ENCODE peak calls at places on chromosomes 1 and 21, in eight cellular contexts. One of them, this sample, is unnamed.

GRCh38 chr1:174021611-174022079 is 512 bp downstream of the RC3H1 start:
- DNase-seq in dorsolateral prefrontal cortex: peak
- DNase-seq in adrenal gland: peak
- DNase-seq in GM13976: peak
- DNase-seq in astrocyte of the cerebellum: no peak
- DNase-seq in CD8-positive, alpha-beta T cell: peak
- DNase-seq in kidney: peak
- DNase-seq in mucosa of descending colon: peak
- DNase-seq in this sample: peak

GRCh38 chr21:18617291-18617690 is 213.7 kb upstream of the TMPRSS15 start:
- DNase-seq in dorsolateral prefrontal cortex: no peak
- DNase-seq in adrenal gland: no peak
- DNase-seq in GM13976: no peak
- DNase-seq in astrocyte of the cerebellum: no peak
- DNase-seq in CD8-positive, alpha-beta T cell: no peak
- DNase-seq in kidney: no peak
- DNase-seq in mucosa of descending colon: no peak
- DNase-seq in this sample: no peak

GRCh38 chr1:76826072-76826827 is 41.0 kb upstream of the ST6GALNAC5 start:
- DNase-seq in dorsolateral prefrontal cortex: no peak
- DNase-seq in adrenal gland: no peak
- DNase-seq in GM13976: no peak
- DNase-seq in astrocyte of the cerebellum: peak
- DNase-seq in CD8-positive, alpha-beta T cell: no peak
- DNase-seq in kidney: no peak
- DNase-seq in mucosa of descending colon: no peak
- DNase-seq in this sample: no peak

GRCh38 chr1:9717193-9718005 is 65.9 kb downstream of the PIK3CD start:
- DNase-seq in dorsolateral prefrontal cortex: no peak
- DNase-seq in adrenal gland: peak
- DNase-seq in GM13976: peak
- DNase-seq in astrocyte of the cerebellum: no peak
- DNase-seq in CD8-positive, alpha-beta T cell: peak
- DNase-seq in kidney: peak
- DNase-seq in mucosa of descending colon: peak
- DNase-seq in this sample: no peak

GRCh38 chr1:197955486-197956394 is 38.6 kb downstream of the LHX9 start:
- DNase-seq in dorsolateral prefrontal cortex: no peak
- DNase-seq in adrenal gland: no peak
- DNase-seq in GM13976: no peak
- DNase-seq in astrocyte of the cerebellum: peak
- DNase-seq in CD8-positive, alpha-beta T cell: no peak
- DNase-seq in kidney: no peak
- DNase-seq in mucosa of descending colon: no peak
- DNase-seq in this sample: no peak

GRCh38 chr1:78375996-78376395 is 114.8 kb upstream of the PTGFR start:
- DNase-seq in dorsolateral prefrontal cortex: no peak
- DNase-seq in adrenal gland: no peak
- DNase-seq in GM13976: no peak
- DNase-seq in astrocyte of the cerebellum: peak
- DNase-seq in CD8-positive, alpha-beta T cell: no peak
- DNase-seq in kidney: no peak
- DNase-seq in mucosa of descending colon: no peak
- DNase-seq in this sample: no peak

GRCh38 chr1:28926629-28927441 is 12.5 kb downstream of the EPB41 start:
- DNase-seq in dorsolateral prefrontal cortex: no peak
- DNase-seq in adrenal gland: no peak
- DNase-seq in GM13976: peak
- DNase-seq in astrocyte of the cerebellum: no peak
- DNase-seq in CD8-positive, alpha-beta T cell: peak
- DNase-seq in kidney: no peak
- DNase-seq in mucosa of descending colon: no peak
- DNase-seq in this sample: no peak

GRCh38 chr1:201173736-201174135 is 16.9 kb upstream of the IGFN1 start:
- DNase-seq in dorsolateral prefrontal cortex: no peak
- DNase-seq in adrenal gland: no peak
- DNase-seq in GM13976: no peak
- DNase-seq in astrocyte of the cerebellum: no peak
- DNase-seq in CD8-positive, alpha-beta T cell: no peak
- DNase-seq in kidney: no peak
- DNase-seq in mucosa of descending colon: no peak
- DNase-seq in this sample: no peak

GRCh38 chr1:49104575-49104974 is 327.9 kb upstream of the BEND5 start:
- DNase-seq in dorsolateral prefrontal cortex: no peak
- DNase-seq in adrenal gland: no peak
- DNase-seq in GM13976: no peak
- DNase-seq in astrocyte of the cerebellum: no peak
- DNase-seq in CD8-positive, alpha-beta T cell: no peak
- DNase-seq in kidney: no peak
- DNase-seq in mucosa of descending colon: no peak
- DNase-seq in this sample: no peak

DNA sequence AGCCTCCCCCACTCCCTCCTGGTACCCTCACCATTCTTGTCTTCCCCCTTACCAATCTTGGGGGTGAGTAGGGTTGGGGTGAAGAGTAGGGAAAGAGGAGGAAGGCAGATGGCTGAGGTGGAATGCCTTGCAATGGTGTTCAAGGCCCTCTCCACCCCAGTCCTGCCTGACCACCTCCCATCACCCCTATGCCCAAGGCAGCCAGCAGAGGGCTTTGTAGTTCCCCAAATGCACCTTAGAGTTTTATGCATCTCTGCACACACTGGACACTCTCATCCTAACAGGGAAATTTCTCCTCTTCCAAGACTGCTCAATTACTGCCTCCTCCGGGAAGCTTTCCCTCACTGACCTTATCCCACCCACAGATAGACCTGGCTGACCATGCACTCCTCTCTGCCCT is 15.4 kb downstream of the KIF17 start:
- DNase-seq in dorsolateral prefrontal cortex: no peak
- DNase-seq in adrenal gland: no peak
- DNase-seq in GM13976: no peak
- DNase-seq in astrocyte of the cerebellum: no peak
- DNase-seq in CD8-positive, alpha-beta T cell: no peak
- DNase-seq in kidney: no peak
- DNase-seq in mucosa of descending colon: no peak
- DNase-seq in this sample: no peak
- TF ChIP-seq CTCF in dorsolateral prefrontal cortex: no peak
- TF ChIP-seq CTCF in adrenal gland: peak
- TF ChIP-seq CTCF in GM13976: peak
- TF ChIP-seq CTCF in astrocyte of the cerebellum: peak
- TF ChIP-seq CTCF in CD8-positive, alpha-beta T cell: no peak
- TF ChIP-seq CTCF in kidney: peak
- TF ChIP-seq CTCF in mucosa of descending colon: no peak
- TF ChIP-seq CTCF in this sample: no peak

DNA sequence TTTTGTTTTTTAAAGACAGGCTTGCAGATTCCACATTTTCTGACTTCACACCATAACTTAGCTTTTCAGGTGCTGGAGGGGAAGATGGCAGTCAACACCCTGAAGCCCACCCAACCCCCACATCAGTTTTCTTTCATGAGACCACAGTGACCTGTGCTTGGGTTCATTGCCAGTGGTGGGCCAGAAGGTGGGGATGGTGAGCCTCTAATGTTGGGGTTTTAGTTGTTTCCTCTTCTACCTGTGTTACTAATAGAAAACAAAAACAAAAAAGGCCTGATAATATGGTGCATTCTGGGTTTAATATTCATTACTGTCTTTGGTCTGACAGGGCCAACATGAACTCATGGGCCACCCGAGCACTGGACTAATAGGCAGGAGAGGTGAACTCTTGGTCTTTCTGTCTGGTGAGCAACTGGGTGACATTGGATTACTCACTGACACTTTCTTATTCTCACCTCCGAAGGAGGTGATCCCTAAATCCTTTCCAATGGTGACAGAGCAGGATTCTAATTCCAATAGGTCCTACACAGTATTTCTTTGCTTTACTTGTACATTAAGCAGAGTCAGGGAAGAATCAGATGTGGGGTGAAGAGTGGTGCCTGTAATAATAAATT is 132.8 kb downstream of the CLIC6 start:
- DNase-seq in dorsolateral prefrontal cortex: no peak
- DNase-seq in adrenal gland: no peak
- DNase-seq in GM13976: peak
- DNase-seq in astrocyte of the cerebellum: no peak
- DNase-seq in CD8-positive, alpha-beta T cell: peak
- DNase-seq in kidney: no peak
- DNase-seq in mucosa of descending colon: no peak
- DNase-seq in this sample: peak
- TF ChIP-seq CTCF in dorsolateral prefrontal cortex: no peak
- TF ChIP-seq CTCF in adrenal gland: peak
- TF ChIP-seq CTCF in GM13976: peak
- TF ChIP-seq CTCF in astrocyte of the cerebellum: peak
- TF ChIP-seq CTCF in CD8-positive, alpha-beta T cell: no peak
- TF ChIP-seq CTCF in kidney: no peak
- TF ChIP-seq CTCF in mucosa of descending colon: no peak
- TF ChIP-seq CTCF in this sample: peak

GRCh38 chr1:52970149-52970548 is 43.1 kb downstream of the SCP2 start:
- DNase-seq in dorsolateral prefrontal cortex: no peak
- DNase-seq in adrenal gland: no peak
- DNase-seq in GM13976: no peak
- DNase-seq in astrocyte of the cerebellum: peak
- DNase-seq in CD8-positive, alpha-beta T cell: no peak
- DNase-seq in kidney: no peak
- DNase-seq in mucosa of descending colon: no peak
- DNase-seq in this sample: no peak
- TF ChIP-seq CTCF in dorsolateral prefrontal cortex: no peak
- TF ChIP-seq CTCF in adrenal gland: no peak
- TF ChIP-seq CTCF in GM13976: no peak
- TF ChIP-seq CTCF in astrocyte of the cerebellum: peak
- TF ChIP-seq CTCF in CD8-positive, alpha-beta T cell: no peak
- TF ChIP-seq CTCF in kidney: peak
- TF ChIP-seq CTCF in mucosa of descending colon: no peak
- TF ChIP-seq CTCF in this sample: no peak

DNA sequence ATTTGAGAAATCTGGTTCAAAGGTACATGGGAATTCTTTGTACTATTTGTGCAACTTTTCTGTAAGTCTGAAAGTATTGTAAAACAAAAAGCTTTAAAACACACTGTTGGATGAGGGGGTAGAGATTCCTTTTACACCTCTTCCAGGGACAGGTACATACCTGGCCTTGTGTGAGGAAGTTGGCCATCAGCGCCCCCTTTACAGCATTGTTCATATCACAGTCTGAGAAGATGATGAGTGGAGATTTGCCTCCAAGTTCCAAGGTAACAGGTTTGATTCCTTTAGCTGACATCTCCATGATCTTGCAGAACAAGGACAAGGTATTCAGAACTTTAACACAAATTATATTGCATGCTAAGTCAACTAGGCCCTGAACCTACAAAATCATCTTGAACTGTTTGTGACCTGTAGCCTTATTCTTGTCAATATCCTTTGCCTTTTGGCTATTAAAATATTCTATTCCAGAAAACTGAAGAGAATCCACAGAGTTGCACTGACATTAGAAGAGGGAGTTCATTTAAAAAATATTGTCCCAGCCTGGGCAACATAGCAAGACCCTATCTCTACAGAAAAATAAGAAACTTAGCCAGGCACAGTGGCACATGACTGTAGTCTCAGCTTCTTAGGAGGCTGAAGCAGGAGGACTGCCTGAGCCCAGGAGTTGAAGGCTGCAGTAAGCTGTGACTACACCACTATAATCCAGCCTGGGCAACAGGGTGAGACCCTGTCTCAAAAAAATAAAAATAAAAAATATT is 18.9 kb downstream of the ALDH9A1 start:
- DNase-seq in dorsolateral prefrontal cortex: no peak
- DNase-seq in adrenal gland: no peak
- DNase-seq in GM13976: no peak
- DNase-seq in astrocyte of the cerebellum: no peak
- DNase-seq in CD8-positive, alpha-beta T cell: no peak
- DNase-seq in kidney: no peak
- DNase-seq in mucosa of descending colon: no peak
- DNase-seq in this sample: no peak
- TF ChIP-seq CTCF in dorsolateral prefrontal cortex: no peak
- TF ChIP-seq CTCF in adrenal gland: no peak
- TF ChIP-seq CTCF in GM13976: no peak
- TF ChIP-seq CTCF in astrocyte of the cerebellum: no peak
- TF ChIP-seq CTCF in CD8-positive, alpha-beta T cell: no peak
- TF ChIP-seq CTCF in kidney: no peak
- TF ChIP-seq CTCF in mucosa of descending colon: no peak
- TF ChIP-seq CTCF in this sample: no peak

DNA sequence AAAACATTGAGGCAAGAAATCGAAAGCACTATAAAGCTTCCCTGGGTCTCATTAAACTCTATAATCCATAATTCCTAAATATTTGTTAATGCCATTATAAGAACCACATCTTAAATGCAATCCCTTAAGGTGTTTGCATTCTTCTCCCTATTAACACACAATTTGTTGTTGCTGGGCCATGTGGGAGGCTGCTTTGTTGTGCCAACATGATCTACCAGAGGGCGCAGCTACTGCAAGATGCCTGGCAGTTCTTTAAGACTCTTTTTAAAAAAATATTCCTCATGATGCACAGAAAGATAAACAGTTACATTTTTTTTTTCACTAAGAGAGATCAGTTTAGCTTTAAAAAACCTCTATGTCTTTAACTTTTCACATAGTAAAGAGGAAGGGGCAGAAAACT is 39.0 kb upstream of the BCAS2 start:
- DNase-seq in dorsolateral prefrontal cortex: no peak
- DNase-seq in adrenal gland: no peak
- DNase-seq in GM13976: no peak
- DNase-seq in astrocyte of the cerebellum: no peak
- DNase-seq in CD8-positive, alpha-beta T cell: no peak
- DNase-seq in kidney: no peak
- DNase-seq in mucosa of descending colon: no peak
- DNase-seq in this sample: no peak
- TF ChIP-seq CTCF in dorsolateral prefrontal cortex: no peak
- TF ChIP-seq CTCF in adrenal gland: no peak
- TF ChIP-seq CTCF in GM13976: no peak
- TF ChIP-seq CTCF in astrocyte of the cerebellum: no peak
- TF ChIP-seq CTCF in CD8-positive, alpha-beta T cell: no peak
- TF ChIP-seq CTCF in kidney: no peak
- TF ChIP-seq CTCF in mucosa of descending colon: no peak
- TF ChIP-seq CTCF in this sample: no peak

GRCh38 chr1:13725714-13726175 is 25.8 kb downstream of the PRDM2 start:
- DNase-seq in dorsolateral prefrontal cortex: no peak
- DNase-seq in adrenal gland: peak
- DNase-seq in GM13976: peak
- DNase-seq in astrocyte of the cerebellum: peak
- DNase-seq in CD8-positive, alpha-beta T cell: peak
- DNase-seq in kidney: no peak
- DNase-seq in mucosa of descending colon: no peak
- DNase-seq in this sample: peak
- TF ChIP-seq CTCF in dorsolateral prefrontal cortex: peak
- TF ChIP-seq CTCF in adrenal gland: peak
- TF ChIP-seq CTCF in GM13976: peak
- TF ChIP-seq CTCF in astrocyte of the cerebellum: peak
- TF ChIP-seq CTCF in CD8-positive, alpha-beta T cell: peak
- TF ChIP-seq CTCF in kidney: peak
- TF ChIP-seq CTCF in mucosa of descending colon: peak
- TF ChIP-seq CTCF in this sample: no peak

This sample was measured in endothelial cell.